ENCODE peak calls at places on chromosome X, in four cellular contexts. I, P, B and G are unnamed samples.
A peak's percentile ranks its signal among the peaks of the same experiment; 100 is the strongest.

GRCh38 chrX:136586386-136586785 is 54.4 kb downstream of the VGLL1 start:
- DNase-seq in I (no peak), P (no peak), B (peak; percentile 4), G (no peak)

GRCh38 chrX:153650959-153651358 is 4.0 kb downstream of the DUSP9 start:
- DNase-seq in I (no peak), P (no peak), B (no peak), G (no peak)

GRCh38 chrX:16934212-16934611 is 12.2 kb upstream of the REPS2 start:
- DNase-seq in I (no peak), P (no peak), B (no peak), G (no peak)

GRCh38 chrX:40468033-40468979 is 112.5 kb upstream of the ATP6AP2 start:
- DNase-seq in I (peak; percentile 19), P (peak; percentile 59), B (peak; percentile 53), G (no peak)

GRCh38 chrX:79287724-79288123 is 79.4 kb downstream of the ITM2A start:
- DNase-seq in I (no peak), P (no peak), B (no peak), G (no peak)

GRCh38 chrX:41491267-41492004 is 44.3 kb downstream of the NYX start:
- DNase-seq in I (peak; percentile 78), P (no peak), B (peak; percentile 79), G (no peak)

GRCh38 chrX:123277821-123278220 is 93.7 kb downstream of the GRIA3 start:
- DNase-seq in I (no peak), P (no peak), B (no peak), G (no peak)

GRCh38 chrX:139803224-139803623 is 95.3 kb upstream of the MCF2 start:
- DNase-seq in I (no peak), P (no peak), B (no peak), G (no peak)

GRCh38 chrX:13574600-13574999 is 5.2 kb downstream of the EGFL6 start:
- DNase-seq in I (no peak), P (no peak), B (no peak), G (no peak)

GRCh38 chrX:45351478-45351877 is 150.8 kb upstream of the DIPK2B start:
- DNase-seq in I (peak; percentile 66), P (no peak), B (peak; percentile 17), G (no peak)

GRCh38 chrX:139475432-139475831 is 55.1 kb upstream of the F9 start:
- DNase-seq in I (no peak), P (no peak), B (no peak), G (no peak)